ENCODE peak calls at places on chromosomes 3 and 15, in seven cellular contexts. T, P, E, W, F, A and U are unnamed samples.

GRCh38 chr3:168024537-168024941 is 71.2 kb downstream of the GOLIM4 start:
- DNase-seq in T (peak; percentile 78), P (peak; percentile 60), E (no peak), W (peak; percentile 99), F (peak; percentile 58), A (peak; percentile 71), U (no peak)

GRCh38 chr15:70604671-70605070 is 158.7 kb downstream of the UACA start:
- DNase-seq in T (peak; percentile 56), P (no peak), E (no peak), W (no peak), F (no peak), A (no peak), U (no peak)

GRCh38 chr3:105353485-105354161 is 13.1 kb upstream of the ALCAM start:
- DNase-seq in T (peak; percentile 48), P (no peak), E (no peak), W (no peak), F (no peak), A (no peak), U (no peak)

GRCh38 chr3:152662157-152662556 is 172.8 kb upstream of the P2RY1 start:
- DNase-seq in T (no peak), P (no peak), E (no peak), W (no peak), F (no peak), A (no peak), U (no peak)

GRCh38 chr3:39208463-39209055 is 16.2 kb upstream of the XIRP1 start:
- DNase-seq in T (peak; percentile 46), P (peak; percentile 64), E (peak; percentile 43), W (no peak), F (no peak), A (no peak), U (peak; percentile 29)

GRCh38 chr3:33377489-33377888 is 62.7 kb downstream of the UBP1 start:
- DNase-seq in T (no peak), P (no peak), E (no peak), W (no peak), F (no peak), A (no peak), U (no peak)

GRCh38 chr3:61358364-61358763 is 107.1 kb upstream of the FHIT start:
- DNase-seq in T (no peak), P (no peak), E (no peak), W (peak; percentile 51), F (no peak), A (peak; percentile 36), U (no peak)

GRCh38 chr3:39982665-39983357 is 173.4 kb downstream of the MYRIP start:
- DNase-seq in T (no peak), P (no peak), E (no peak), W (no peak), F (no peak), A (no peak), U (no peak)

GRCh38 chr3:45092132-45093031 is 53.8 kb downstream of the CDCP1 start:
- DNase-seq in T (peak; percentile 87), P (peak; percentile 30), E (no peak), W (no peak), F (no peak), A (no peak), U (no peak)

GRCh38 chr3:119781330-119782198 is at the start of gene NR1I2:
- DNase-seq in T (no peak), P (no peak), E (no peak), W (no peak), F (no peak), A (no peak), U (no peak)

GRCh38 chr15:63772531-63772930 is 61.2 kb downstream of the HERC1 start:
- DNase-seq in T (no peak), P (no peak), E (no peak), W (no peak), F (no peak), A (no peak), U (no peak)

GRCh38 chr3:11522953-11523792 is 120.5 kb downstream of the VGLL4 start:
- DNase-seq in T (no peak), P (no peak), E (no peak), W (peak; percentile 14), F (no peak), A (no peak), U (no peak)

GRCh38 chr3:9903238-9903624 is 583 bp downstream of the IL17RE start:
- DNase-seq in T (peak; percentile 59), P (peak; percentile 50), E (no peak), W (no peak), F (no peak), A (no peak), U (no peak)

GRCh38 chr3:143847787-143848631 is at the start of gene SLC9A9:
- DNase-seq in T (peak; percentile 56), P (peak; percentile 39), E (peak; percentile 24), W (peak; percentile 48), F (no peak), A (no peak), U (no peak)

GRCh38 chr3:187519428-187519890 is 150.7 kb downstream of the SST start:
- DNase-seq in T (peak; percentile 88), P (peak; percentile 7), E (no peak), W (no peak), F (no peak), A (no peak), U (peak; percentile 70)